ENCODE peak calls at places on chromosomes 2 and 18, in seven cellular contexts. One of them, this sample, is unnamed.

GRCh38 chr18:63511285-63511684 is 30.9 kb upstream of the SERPINB12 start:
- DNase-seq in GM12878: no peak
- DNase-seq in A549: peak
- DNase-seq in HepG2: peak
- DNase-seq in endothelial cell of umbilical vein: peak
- DNase-seq in K562: peak
- DNase-seq in H1: peak
- DNase-seq in this sample: no peak

GRCh38 chr2:49294225-49294624 is 139.9 kb upstream of the FSHR start:
- DNase-seq in K562: no peak
- DNase-seq in GM12878: no peak
- DNase-seq in A549: no peak
- DNase-seq in HepG2: no peak
- DNase-seq in endothelial cell of umbilical vein: no peak
- DNase-seq in H1: no peak
- DNase-seq in this sample: no peak

GRCh38 chr2:235951980-235952379 is 216.2 kb downstream of the GBX2 start:
- DNase-seq in endothelial cell of umbilical vein: no peak
- DNase-seq in GM12878: no peak
- DNase-seq in A549: no peak
- DNase-seq in H1: no peak
- DNase-seq in HepG2: no peak
- DNase-seq in K562: no peak
- DNase-seq in this sample: peak

GRCh38 chr18:10055125-10055750 is 141.4 kb downstream of the VAPA start:
- DNase-seq in GM12878: no peak
- DNase-seq in K562: no peak
- DNase-seq in HepG2: no peak
- DNase-seq in H1: no peak
- DNase-seq in A549: no peak
- DNase-seq in endothelial cell of umbilical vein: peak
- DNase-seq in this sample: peak

GRCh38 chr2:98037666-98038339 is 42.1 kb upstream of the TMEM131 start:
- DNase-seq in A549: no peak
- DNase-seq in endothelial cell of umbilical vein: no peak
- DNase-seq in GM12878: no peak
- DNase-seq in K562: no peak
- DNase-seq in H1: peak
- DNase-seq in HepG2: no peak
- DNase-seq in this sample: no peak

GRCh38 chr2:58734365-58734764 is 493.2 kb upstream of the FANCL start:
- DNase-seq in HepG2: peak
- DNase-seq in endothelial cell of umbilical vein: peak
- DNase-seq in GM12878: no peak
- DNase-seq in H1: no peak
- DNase-seq in A549: peak
- DNase-seq in K562: no peak
- DNase-seq in this sample: no peak

GRCh38 chr18:44859751-44860458 is 179.2 kb downstream of the SETBP1 start:
- DNase-seq in GM12878: no peak
- DNase-seq in endothelial cell of umbilical vein: no peak
- DNase-seq in H1: no peak
- DNase-seq in K562: no peak
- DNase-seq in HepG2: no peak
- DNase-seq in A549: no peak
- DNase-seq in this sample: no peak

GRCh38 chr2:218569661-218570500 is 1.2 kb downstream of the CNOT9 start:
- DNase-seq in H1: no peak
- DNase-seq in K562: no peak
- DNase-seq in endothelial cell of umbilical vein: peak
- DNase-seq in GM12878: no peak
- DNase-seq in HepG2: peak
- DNase-seq in A549: no peak
- DNase-seq in this sample: peak

GRCh38 chr2:70785137-70785911 is 5.1 kb downstream of the FIGLA start:
- DNase-seq in GM12878: no peak
- DNase-seq in K562: peak
- DNase-seq in endothelial cell of umbilical vein: peak
- DNase-seq in HepG2: peak
- DNase-seq in H1: no peak
- DNase-seq in A549: peak
- DNase-seq in this sample: peak

GRCh38 chr2:60353406-60353800 is 200.1 kb downstream of the BCL11A start:
- DNase-seq in K562: no peak
- DNase-seq in HepG2: no peak
- DNase-seq in H1: peak
- DNase-seq in GM12878: no peak
- DNase-seq in A549: no peak
- DNase-seq in endothelial cell of umbilical vein: no peak
- DNase-seq in this sample: no peak

GRCh38 chr2:238847841-238848565 is at the start of gene TWIST2:
- DNase-seq in K562: no peak
- DNase-seq in endothelial cell of umbilical vein: peak
- DNase-seq in HepG2: no peak
- DNase-seq in A549: peak
- DNase-seq in H1: peak
- DNase-seq in GM12878: no peak
- DNase-seq in this sample: peak

GRCh38 chr2:88074854-88075292 is 7.2 kb downstream of the SMYD1 start:
- DNase-seq in K562: no peak
- DNase-seq in H1: no peak
- DNase-seq in GM12878: no peak
- DNase-seq in endothelial cell of umbilical vein: no peak
- DNase-seq in A549: no peak
- DNase-seq in HepG2: no peak
- DNase-seq in this sample: peak

GRCh38 chr2:174669321-174669720 is 71.7 kb upstream of the WIPF1 start:
- DNase-seq in H1: no peak
- DNase-seq in GM12878: no peak
- DNase-seq in K562: no peak
- DNase-seq in A549: no peak
- DNase-seq in HepG2: no peak
- DNase-seq in endothelial cell of umbilical vein: no peak
- DNase-seq in this sample: no peak

GRCh38 chr18:52903858-52904257 is 563.9 kb downstream of the DCC start:
- DNase-seq in H1: peak
- DNase-seq in endothelial cell of umbilical vein: no peak
- DNase-seq in A549: peak
- DNase-seq in GM12878: no peak
- DNase-seq in K562: no peak
- DNase-seq in HepG2: peak
- DNase-seq in this sample: peak

GRCh38 chr2:229419158-229419557 is 148.1 kb upstream of the PID1 start:
- DNase-seq in HepG2: no peak
- DNase-seq in A549: no peak
- DNase-seq in K562: no peak
- DNase-seq in H1: no peak
- DNase-seq in endothelial cell of umbilical vein: no peak
- DNase-seq in GM12878: no peak
- DNase-seq in this sample: no peak

GRCh38 chr2:232421189-232421785 is 14.6 kb downstream of the ALPG start:
- DNase-seq in A549: no peak
- DNase-seq in K562: no peak
- DNase-seq in HepG2: no peak
- DNase-seq in endothelial cell of umbilical vein: no peak
- DNase-seq in GM12878: no peak
- DNase-seq in H1: peak
- DNase-seq in this sample: no peak
- TF ChIP-seq MAX in A549: no peak
- TF ChIP-seq MAX in K562: no peak
- TF ChIP-seq MAX in HepG2: no peak
- TF ChIP-seq MAX in endothelial cell of umbilical vein: no peak
- TF ChIP-seq MAX in GM12878: no peak
- TF ChIP-seq MAX in H1: no peak
- TF ChIP-seq MAX in this sample: no peak

DNA sequence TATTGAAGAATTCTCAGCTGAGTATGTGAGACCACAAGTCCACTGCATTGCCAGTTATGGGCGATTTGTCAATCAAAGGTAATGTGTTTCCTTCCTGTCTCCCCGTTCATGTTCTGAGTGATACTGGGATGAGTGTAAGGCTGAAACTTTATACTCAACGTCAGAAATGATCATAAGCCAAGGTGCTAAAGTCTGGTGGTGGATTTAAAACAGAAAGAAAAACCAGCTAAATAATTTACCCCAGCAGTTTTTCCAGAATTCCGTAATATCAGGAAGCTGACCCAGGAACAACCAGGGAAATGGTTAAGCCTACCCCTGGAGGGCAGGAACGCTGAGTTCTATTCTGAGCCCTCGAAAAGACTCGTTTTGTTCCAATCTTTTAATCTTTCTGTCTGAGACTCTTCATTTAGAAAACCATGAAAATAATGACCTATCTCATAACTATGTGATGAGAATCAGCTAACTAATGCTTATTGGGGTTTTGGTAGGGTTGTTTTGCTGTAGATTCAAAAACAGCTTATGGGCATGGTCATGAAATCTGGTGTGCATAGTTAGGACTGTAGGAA is 149.6 kb downstream of the LAMA3 start:
- DNase-seq in GM12878: no peak
- DNase-seq in H1: no peak
- DNase-seq in A549: no peak
- DNase-seq in K562: no peak
- DNase-seq in HepG2: no peak
- DNase-seq in endothelial cell of umbilical vein: peak
- DNase-seq in this sample: no peak
- H3K4me3 ChIP-seq in GM12878: no peak
- H3K4me3 ChIP-seq in H1: no peak
- H3K4me3 ChIP-seq in A549: no peak
- H3K4me3 ChIP-seq in K562: no peak
- H3K4me3 ChIP-seq in HepG2: no peak
- H3K4me3 ChIP-seq in endothelial cell of umbilical vein: no peak
- H3K4me3 ChIP-seq in this sample: no peak

GRCh38 chr2:224039080-224039769 is at the start of gene SERPINE2:
- DNase-seq in A549: peak
- DNase-seq in GM12878: no peak
- DNase-seq in H1: peak
- DNase-seq in HepG2: no peak
- DNase-seq in K562: peak
- DNase-seq in endothelial cell of umbilical vein: peak
- DNase-seq in this sample: peak
- TF ChIP-seq POLR2A in A549: peak
- TF ChIP-seq POLR2A in GM12878: no peak
- TF ChIP-seq POLR2A in H1: no peak
- TF ChIP-seq POLR2A in HepG2: no peak
- TF ChIP-seq POLR2A in K562: no peak
- TF ChIP-seq POLR2A in endothelial cell of umbilical vein: no peak
- TF ChIP-seq POLR2A in this sample: peak

GRCh38 chr18:74457043-74457742 is at the start of gene DIPK1C:
- DNase-seq in GM12878: no peak
- DNase-seq in HepG2: no peak
- DNase-seq in H1: no peak
- DNase-seq in K562: no peak
- DNase-seq in endothelial cell of umbilical vein: no peak
- DNase-seq in A549: no peak
- DNase-seq in this sample: no peak

GRCh38 chr18:74457743-74458465 is 796 bp upstream of the DIPK1C start:
- DNase-seq in endothelial cell of umbilical vein: no peak
- DNase-seq in A549: no peak
- DNase-seq in GM12878: no peak
- DNase-seq in HepG2: no peak
- DNase-seq in K562: no peak
- DNase-seq in H1: no peak
- DNase-seq in this sample: no peak

GRCh38 chr18:74455386-74455785 is 1.7 kb downstream of the DIPK1C start:
- DNase-seq in endothelial cell of umbilical vein: no peak
- DNase-seq in A549: no peak
- DNase-seq in GM12878: no peak
- DNase-seq in H1: no peak
- DNase-seq in K562: no peak
- DNase-seq in HepG2: no peak
- DNase-seq in this sample: no peak

GRCh38 chr18:74456017-74456408 is 1.1 kb downstream of the DIPK1C start:
- DNase-seq in A549: no peak
- DNase-seq in H1: no peak
- DNase-seq in HepG2: no peak
- DNase-seq in K562: no peak
- DNase-seq in endothelial cell of umbilical vein: no peak
- DNase-seq in GM12878: no peak
- DNase-seq in this sample: no peak

DNA sequence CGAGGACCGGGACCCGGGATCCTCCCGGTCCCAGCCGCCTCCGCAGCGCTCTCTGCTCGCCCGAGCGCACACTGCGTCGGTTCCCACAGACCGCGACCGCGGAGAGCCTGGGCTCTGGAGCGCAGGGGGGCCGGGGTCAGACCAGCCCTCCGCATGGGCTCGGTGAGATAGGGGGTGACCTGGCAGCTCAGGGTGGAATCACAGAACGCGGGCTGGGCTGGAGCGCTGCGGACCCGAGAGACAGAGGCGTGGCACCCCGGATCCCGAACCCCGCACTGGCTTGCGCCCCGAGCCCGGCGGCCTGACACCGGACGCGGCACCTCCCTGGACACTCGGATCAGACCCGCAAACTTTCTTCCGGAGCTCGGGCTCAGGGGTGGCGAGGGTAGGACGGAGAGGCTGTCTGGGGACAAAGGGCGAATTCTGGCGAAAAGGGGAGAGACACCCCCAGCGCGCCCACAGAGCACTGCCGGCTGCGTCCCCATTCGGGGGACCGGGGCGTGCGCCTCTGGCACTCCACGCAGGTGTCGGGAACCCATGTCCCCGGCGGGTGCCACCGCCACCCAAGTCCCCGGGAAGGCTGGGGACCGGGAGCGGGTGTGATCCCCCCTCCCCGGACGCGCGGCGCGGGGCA is 582 bp downstream of the DIPK1C start:
- DNase-seq in HepG2: no peak
- DNase-seq in A549: no peak
- DNase-seq in endothelial cell of umbilical vein: no peak
- DNase-seq in GM12878: no peak
- DNase-seq in K562: no peak
- DNase-seq in H1: peak
- DNase-seq in this sample: no peak
- TF ChIP-seq MAX in HepG2: no peak
- TF ChIP-seq MAX in A549: no peak
- TF ChIP-seq MAX in endothelial cell of umbilical vein: no peak
- TF ChIP-seq MAX in GM12878: no peak
- TF ChIP-seq MAX in K562: no peak
- TF ChIP-seq MAX in H1: no peak
- TF ChIP-seq MAX in this sample: no peak

DNA sequence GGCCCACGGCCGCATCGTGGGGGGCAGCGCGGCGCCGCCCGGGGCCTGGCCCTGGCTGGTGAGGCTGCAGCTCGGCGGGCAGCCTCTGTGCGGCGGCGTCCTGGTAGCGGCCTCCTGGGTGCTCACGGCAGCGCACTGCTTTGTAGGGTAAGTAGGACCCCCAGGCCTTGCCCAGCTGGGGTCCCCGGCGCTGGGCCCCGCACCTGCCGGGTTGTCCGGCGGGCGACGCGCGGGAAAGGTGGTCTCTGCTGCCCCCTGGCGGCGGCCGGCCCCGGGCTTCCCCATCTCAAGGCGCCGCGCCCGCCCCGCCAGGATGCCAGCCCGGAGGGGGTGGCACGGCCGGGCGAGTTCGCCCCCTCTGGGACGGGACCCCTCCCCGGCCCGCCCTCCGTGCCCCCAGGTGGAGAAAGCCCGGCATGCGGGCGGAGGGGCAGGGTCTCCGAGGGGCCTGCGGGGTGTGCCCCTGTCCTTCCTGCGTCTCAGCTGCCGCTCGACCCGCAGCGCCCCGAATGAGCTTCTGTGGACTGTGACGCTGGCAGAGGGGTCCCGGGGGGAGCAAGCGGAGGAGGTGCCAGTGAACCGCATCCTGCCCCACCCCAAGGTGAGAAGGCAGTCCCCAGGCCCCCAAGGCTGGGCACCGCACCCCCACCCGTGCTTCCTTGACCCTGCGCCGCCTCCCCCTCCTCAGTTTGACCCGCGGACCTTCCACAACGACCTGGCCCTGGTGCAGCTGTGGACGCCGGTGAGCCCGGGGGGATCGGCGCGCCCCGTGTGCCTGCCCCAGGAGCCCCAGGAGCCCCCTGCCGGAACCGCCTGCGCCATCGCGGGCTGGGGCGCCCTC is 2.0 kb downstream of the PRSS56 start:
- DNase-seq in HepG2: no peak
- DNase-seq in endothelial cell of umbilical vein: peak
- DNase-seq in GM12878: no peak
- DNase-seq in H1: peak
- DNase-seq in A549: peak
- DNase-seq in K562: peak
- DNase-seq in this sample: peak
- H3K4me3 ChIP-seq in HepG2: no peak
- H3K4me3 ChIP-seq in endothelial cell of umbilical vein: no peak
- H3K4me3 ChIP-seq in GM12878: no peak
- H3K4me3 ChIP-seq in H1: peak
- H3K4me3 ChIP-seq in A549: peak
- H3K4me3 ChIP-seq in K562: no peak
- H3K4me3 ChIP-seq in this sample: no peak

This sample was measured in NB4.